ENCODE peak calls at places on chromosomes 13 and 19, in eight cellular contexts. W is SK-N-SH; D is tibial nerve; E is adrenal gland; Y is CD4-positive, CD25-positive, alpha-beta regulatory T cell; G is colonic mucosa; N is heart left ventricle; H is endodermal cell. B is an unnamed sample.
A peak's percentile ranks its signal among the peaks of the same experiment; 100 is the strongest.

GRCh38 chr13:33112745-33113144 is 96.5 kb downstream of the KL start:
- DNase-seq in Y (no peak), E (no peak), W (no peak), N (no peak), H (no peak), D (no peak), G (no peak), B (peak; percentile 65)

GRCh38 chr13:40440990-40441820 is 225.2 kb downstream of the FOXO1 start:
- DNase-seq in G (peak; percentile 55), N (peak; percentile 86), H (no peak), E (peak; percentile 96), D (peak; percentile 75), Y (no peak), W (peak; percentile 60), B (peak; percentile 90)

GRCh38 chr13:104314926-104315535 is 1248.8 kb upstream of the SLC10A2 start:
- DNase-seq in E (no peak), H (no peak), D (no peak), N (no peak), Y (no peak), G (no peak), W (no peak), B (no peak)

GRCh38 chr19:36488118-36488815 is 1.1 kb downstream of the ZNF566 start:
- DNase-seq in D (no peak), N (no peak), H (no peak), E (no peak), G (no peak), Y (no peak), W (no peak), B (no peak)

GRCh38 chr13:40158218-40158617 is 502.8 kb downstream of the COG6 start:
- DNase-seq in W (no peak), H (no peak), Y (no peak), E (no peak), D (no peak), G (no peak), N (no peak), B (no peak)

GRCh38 chr13:60167121-60167520 is 3.4 kb upstream of the DIAPH3 start:
- DNase-seq in E (no peak), N (no peak), G (no peak), D (no peak), H (no peak), Y (no peak), W (no peak), B (no peak)

GRCh38 chr19:32224371-32225244 is 120.8 kb upstream of the ZNF507 start:
- DNase-seq in H (peak; percentile 86), Y (peak; percentile 47), E (peak; percentile 52), D (peak; percentile 34), N (peak; percentile 75), G (peak; percentile 49), W (peak; percentile 94), B (peak; percentile 85)

GRCh38 chr13:99311137-99311536 is 3.9 kb upstream of the GPR183 start:
- DNase-seq in Y (no peak), D (no peak), N (no peak), G (no peak), H (no peak), W (no peak), E (no peak), B (no peak)

GRCh38 chr13:43529796-43530195 is 257.0 kb downstream of the ENOX1 start:
- DNase-seq in N (no peak), G (no peak), E (no peak), W (no peak), D (no peak), H (no peak), Y (no peak), B (no peak)

GRCh38 chr13:24228852-24229458 is 68.4 kb downstream of the SPATA13 start:
- DNase-seq in H (peak; percentile 69), E (peak; percentile 49), W (peak; percentile 53), D (no peak), G (peak; percentile 54), Y (peak; percentile 77), N (no peak), B (no peak)

GRCh38 chr13:31234729-31235128 is 35.0 kb downstream of the B3GLCT start:
- DNase-seq in W (no peak), Y (no peak), D (no peak), N (no peak), G (no peak), H (peak; percentile 65), E (no peak), B (no peak)

GRCh38 chr13:32314271-32314967 is 744 bp downstream of the ZAR1L start:
- DNase-seq in H (no peak), W (no peak), G (peak; percentile 29), D (peak; percentile 23), E (peak; percentile 40), Y (no peak), N (peak; percentile 81), B (peak; percentile 49)

GRCh38 chr19:46189971-46190335 is 39.6 kb upstream of the IGFL1 start:
- DNase-seq in W (no peak), Y (no peak), G (no peak), H (no peak), N (no peak), E (no peak), D (no peak), B (no peak)

GRCh38 chr19:36915992-36916830 is at the start of the genes ZNF568 and ZNF829:
- DNase-seq in Y (peak; percentile 97), N (peak; percentile 95), W (peak; percentile 87), G (peak; percentile 93), E (peak; percentile 92), H (peak; percentile 97), D (peak; percentile 71), B (peak; percentile 95)

GRCh38 chr19:10362259-10362658 is 18.1 kb downstream of the TYK2 start:
- DNase-seq in G (no peak), E (no peak), Y (no peak), W (no peak), D (no peak), H (no peak), N (no peak), B (no peak)

GRCh38 chr13:93309886-93310520 is 83.4 kb downstream of the GPC6 start:
- DNase-seq in H (no peak), N (no peak), G (no peak), E (no peak), Y (no peak), D (no peak), W (no peak), B (no peak)

GRCh38 chr13:66443926-66444325 is 786.2 kb downstream of the PCDH9 start:
- DNase-seq in D (no peak), Y (no peak), N (no peak), E (no peak), H (no peak), W (no peak), G (no peak), B (no peak)
- H3K4me1 ChIP-seq in D (no peaks in the 10 kb centered on the region), Y (no peaks in the 10 kb centered on the region), N (no peaks in the 10 kb centered on the region), E (no peaks in the 10 kb centered on the region), H (no peaks in the 10 kb centered on the region), W (no peaks in the 10 kb centered on the region), G (no peaks in the 10 kb centered on the region), B (no peaks in the 10 kb centered on the region)

DNA sequence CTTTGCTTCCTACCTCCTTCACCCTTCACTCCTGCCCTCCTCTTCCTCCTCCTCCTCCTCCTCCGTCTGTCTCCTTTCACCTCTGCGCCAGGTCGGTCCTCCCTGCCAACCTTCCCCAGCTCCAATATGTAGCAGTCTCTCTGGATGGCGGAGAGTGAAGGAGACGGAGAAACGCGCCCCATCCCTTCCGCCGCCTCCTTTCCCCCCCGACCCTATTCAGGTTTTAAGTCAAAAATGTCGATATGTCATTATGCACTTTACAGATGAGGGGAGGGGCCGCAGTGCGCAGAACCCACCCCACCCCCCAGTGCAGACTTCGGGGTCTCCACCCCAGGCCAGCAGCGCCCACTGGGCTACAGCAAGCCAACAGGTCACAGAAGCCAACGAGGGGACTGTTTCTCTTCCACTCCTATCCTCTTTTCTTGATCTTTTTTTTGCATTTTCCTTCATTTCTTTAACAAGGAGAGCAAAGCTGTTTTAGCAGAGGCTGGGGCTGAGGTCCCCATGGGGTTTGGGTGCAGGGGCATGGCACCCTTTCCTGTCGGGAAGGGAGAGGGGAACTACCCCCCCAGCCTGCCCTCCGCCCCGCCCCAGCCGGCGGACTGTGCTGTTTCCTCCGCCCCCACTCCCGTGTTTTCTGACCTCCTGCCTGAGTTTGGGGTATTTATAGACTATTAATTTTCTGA is 9.2 kb downstream of the MIDN start:
- DNase-seq in Y (no peak), D (no peak), G (no peak), H (no peak), E (no peak), W (no peak), N (no peak), B (no peak)
- H3K4me1 ChIP-seq in Y (peaks cover 87% of the 10 kb centered on the region), D (peaks cover 96% of the 10 kb centered on the region), G (peaks cover 32% of the 10 kb centered on the region), H (peaks cover 17% of the 10 kb centered on the region), E (peaks cover 78% of the 10 kb centered on the region), W (peaks cover 54% of the 10 kb centered on the region), N (peaks cover 69% of the 10 kb centered on the region), B (peaks cover 20% of the 10 kb centered on the region)

GRCh38 chr13:28489536-28489935 is 5.4 kb downstream of the FLT1 start:
- DNase-seq in W (no peak), Y (no peak), H (no peak), G (no peak), N (no peak), E (no peak), D (no peak), B (no peak)
- H3K4me1 ChIP-seq in W (no peaks in the 10 kb centered on the region), Y (peaks cover 5% of the 10 kb centered on the region), H (no peaks in the 10 kb centered on the region), G (peaks cover 10% of the 10 kb centered on the region), N (peaks cover 6% of the 10 kb centered on the region), E (peaks cover 11% of the 10 kb centered on the region), D (peaks cover 13% of the 10 kb centered on the region), B (peaks cover 9% of the 10 kb centered on the region)

DNA sequence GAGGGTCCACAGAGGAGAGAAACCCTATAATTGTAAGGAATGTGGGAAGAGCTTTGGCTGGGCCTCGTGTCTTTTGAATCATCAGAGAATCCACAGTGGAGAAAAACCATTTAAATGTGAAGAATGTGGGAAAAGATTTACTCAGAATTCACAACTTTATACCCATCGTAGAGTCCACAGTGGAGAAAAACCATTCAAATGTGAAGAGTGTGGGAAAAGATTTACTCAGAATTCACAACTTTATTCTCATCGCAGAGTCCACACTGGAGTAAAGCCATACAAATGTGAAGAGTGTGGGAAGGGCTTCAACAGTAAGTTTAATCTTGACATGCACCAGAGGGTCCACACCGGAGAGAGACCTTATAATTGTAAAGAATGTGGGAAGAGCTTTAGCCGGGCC is 9.4 kb upstream of the ZNF234 start:
- DNase-seq in N (no peak), W (no peak), D (no peak), Y (no peak), G (no peak), E (no peak), H (no peak), B (no peak)
- H3K4me1 ChIP-seq in N (no peaks in the 10 kb centered on the region), W (no peaks in the 10 kb centered on the region), D (no peaks in the 10 kb centered on the region), Y (no peaks in the 10 kb centered on the region), G (no peaks in the 10 kb centered on the region), E (no peaks in the 10 kb centered on the region), H (no peaks in the 10 kb centered on the region), B (no peaks in the 10 kb centered on the region)

DNA sequence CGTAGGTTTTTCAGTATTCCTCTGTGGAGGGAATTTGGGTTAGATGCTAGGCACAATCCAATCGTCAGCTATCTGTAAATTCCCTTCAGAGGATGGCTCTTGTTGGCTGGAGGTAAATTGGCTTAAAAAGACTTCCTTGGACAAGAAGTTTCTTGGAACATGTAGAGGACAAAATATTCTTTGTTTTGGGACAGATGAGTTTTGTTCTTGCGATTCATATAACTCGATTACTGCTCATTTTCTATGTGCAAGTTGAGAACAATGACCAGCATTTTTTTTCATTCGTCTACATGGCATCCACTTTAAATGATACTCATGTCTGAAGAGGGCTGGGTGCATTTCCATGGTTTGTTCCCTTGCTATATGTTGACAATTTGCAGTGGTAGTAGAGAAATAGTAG is 41.7 kb downstream of the COL4A2 start:
- DNase-seq in G (no peak), Y (no peak), W (no peak), H (no peak), N (no peak), E (no peak), D (no peak), B (no peak)
- H3K4me1 ChIP-seq in G (peaks cover 15% of the 10 kb centered on the region), Y (no peaks in the 10 kb centered on the region), W (peaks cover 8% of the 10 kb centered on the region), H (no peaks in the 10 kb centered on the region), N (peaks cover 32% of the 10 kb centered on the region), E (peaks cover 23% of the 10 kb centered on the region), D (peaks cover 96% of the 10 kb centered on the region), B (peaks cover 27% of the 10 kb centered on the region)

GRCh38 chr19:40362160-40362559 is 13.7 kb downstream of the PLD3 start:
- DNase-seq in Y (no peak), G (no peak), H (no peak), D (no peak), W (no peak), E (no peak), N (no peak), B (no peak)
- H3K4me1 ChIP-seq in Y (peaks cover 5% of the 10 kb centered on the region), G (no peaks in the 10 kb centered on the region), H (no peaks in the 10 kb centered on the region), D (peaks cover 35% of the 10 kb centered on the region), W (peaks cover 14% of the 10 kb centered on the region), E (peaks cover 22% of the 10 kb centered on the region), N (no peaks in the 10 kb centered on the region), B (no peaks in the 10 kb centered on the region)